ENCODE peak calls at places on chromosomes 5 and 9, in eight cellular contexts. C is ovary, G is transverse colon, Z is K562, F is A549, S is HepG2, N is stomach, Q is SK-N-SH. W is an unnamed sample. For H3K9me3, the result is how much of the 10 kb centered on the place peaks cover.

GRCh38 chr5:154369682-154370081 is 76.1 kb upstream of the SAP30L start:
- DNase-seq in F (no peak), N (no peak), C (no peak), Z (peak), Q (no peak), G (no peak), S (no peak), W (no peak)

GRCh38 chr5:1106385-1107166 is 5.3 kb downstream of the SLC12A7 start:
- DNase-seq in Z (no peak), N (no peak), G (no peak), F (no peak), S (peak), Q (no peak), C (no peak), W (no peak)

GRCh38 chr9:133973791-133974630 is 18.1 kb downstream of the VAV2 start:
- DNase-seq in Z (no peak), F (no peak), G (peak), N (peak), S (peak), C (no peak), Q (peak), W (peak)

GRCh38 chr5:154368041-154368800 is 77.6 kb upstream of the SAP30L start:
- DNase-seq in S (peak), N (no peak), Q (peak), F (peak), Z (no peak), G (no peak), C (peak), W (peak)

GRCh38 chr5:143440448-143441102 is 37.1 kb upstream of the NR3C1 start:
- DNase-seq in G (no peak), S (no peak), F (no peak), C (no peak), Z (no peak), N (no peak), Q (peak), W (no peak)

GRCh38 chr5:78765756-78766411 is 117.3 kb upstream of the LHFPL2 start:
- DNase-seq in G (no peak), F (no peak), Q (no peak), C (no peak), S (no peak), Z (no peak), N (no peak), W (no peak)

GRCh38 chr9:4281676-4282075 is 18.2 kb downstream of the GLIS3 start:
- DNase-seq in F (no peak), G (no peak), Q (no peak), C (no peak), Z (no peak), N (no peak), S (no peak), W (no peak)

GRCh38 chr9:37707748-37708147 is 45.9 kb upstream of the TRMT10B start:
- DNase-seq in Q (no peak), S (no peak), F (no peak), G (no peak), Z (no peak), N (no peak), C (no peak), W (no peak)

GRCh38 chr9:81621785-81622243 is 67.5 kb downstream of the TLE1 start:
- DNase-seq in Q (no peak), F (no peak), N (no peak), G (no peak), S (no peak), Z (no peak), C (no peak), W (no peak)

GRCh38 chr5:150138551-150139265 is 16.9 kb downstream of the PDGFRB start:
- DNase-seq in Z (no peak), N (peak), C (peak), G (no peak), S (peak), Q (peak), F (no peak), W (no peak)

GRCh38 chr5:37717613-37718431 is 122.0 kb downstream of the GDNF start:
- DNase-seq in G (peak), Z (peak), S (peak), Q (peak), C (peak), N (peak), F (peak), W (peak)

GRCh38 chr5:88724201-88724600 is 158.8 kb downstream of the MEF2C start:
- DNase-seq in F (no peak), Q (no peak), N (no peak), S (no peak), Z (no peak), C (no peak), G (no peak), W (no peak)

GRCh38 chr9:92954078-92954861 is 6.9 kb downstream of the FGD3 start:
- DNase-seq in G (peak), N (peak), C (no peak), Z (no peak), Q (no peak), S (no peak), F (no peak), W (no peak)

GRCh38 chr9:135890190-135890861 is 17.0 kb downstream of the CAMSAP1 start:
- DNase-seq in C (no peak), N (peak), F (no peak), G (no peak), S (no peak), Z (no peak), Q (peak), W (no peak)

GRCh38 chr9:115691686-115692085 is 461.9 kb upstream of the PAPPA start:
- DNase-seq in S (no peak), G (no peak), Q (no peak), Z (no peak), N (no peak), C (no peak), F (no peak), W (no peak)

GRCh38 chr5:150064681-150065220 is 21.6 kb downstream of the CSF1R start:
- DNase-seq in G (no peak), Q (no peak), F (no peak), C (no peak), S (no peak), N (no peak), Z (no peak), W (peak)

GRCh38 chr5:21219255-21219654 is 1231.3 kb upstream of the CDH18 start:
- DNase-seq in Q (no peak), Z (no peak), C (no peak), G (no peak), F (no peak), S (no peak), N (no peak), W (no peak)

GRCh38 chr5:149878371-149878770 is 66.2 kb downstream of the PDE6A start:
- DNase-seq in G (peak), Z (no peak), N (no peak), C (no peak), F (no peak), Q (no peak), S (peak), W (no peak)

GRCh38 chr5:142530904-142531303 is 155.0 kb downstream of the FGF1 start:
- DNase-seq in S (no peak), C (no peak), Q (no peak), F (no peak), N (no peak), G (no peak), Z (no peak), W (no peak)

GRCh38 chr9:74838351-74838750 is 49.4 kb downstream of the TRPM6 start:
- DNase-seq in Z (no peak), N (no peak), S (no peak), Q (no peak), F (no peak), G (no peak), C (no peak), W (no peak)

GRCh38 chr9:22237497-22238363 is 208.9 kb upstream of the DMRTA1 start:
- DNase-seq in Q (no peak), G (no peak), F (peak), S (peak), Z (no peak), N (no peak), C (no peak), W (no peak)

GRCh38 chr5:176697929-176698520 is 50.7 kb downstream of the TSPAN17 start:
- DNase-seq in S (no peak), F (no peak), Z (no peak), N (no peak), C (no peak), Q (no peak), G (no peak), W (no peak)

GRCh38 chr5:173326501-173326960 is 1.7 kb downstream of the STC2 start:
- DNase-seq in Q (no peak), F (no peak), S (no peak), C (no peak), Z (peak), N (no peak), G (no peak), W (no peak)

GRCh38 chr9:113956901-113957777 is 81.0 kb downstream of the ZNF618 start:
- DNase-seq in S (no peak), N (no peak), G (no peak), Z (no peak), C (no peak), Q (no peak), F (peak), W (no peak)

GRCh38 chr9:131657031-131657377 is 82.9 kb downstream of the RAPGEF1 start:
- DNase-seq in C (no peak), Z (no peak), F (no peak), N (no peak), G (peak), S (no peak), Q (no peak), W (no peak)

GRCh38 chr9:69633716-69634115 is 38.5 kb downstream of the APBA1 start:
- DNase-seq in C (no peak), S (no peak), Q (no peak), G (no peak), Z (no peak), F (no peak), N (no peak), W (no peak)

GRCh38 chr5:159359408-159359807 is 29.1 kb upstream of the IL12B start:
- DNase-seq in N (no peak), C (no peak), G (no peak), Q (no peak), F (no peak), S (no peak), Z (no peak), W (no peak)

GRCh38 chr5:179268966-179269693 is 76.1 kb downstream of the ADAMTS2 start:
- DNase-seq in N (no peak), G (peak), Z (no peak), C (peak), F (no peak), Q (no peak), S (no peak), W (no peak)

GRCh38 chr5:44842491-44843282 is 33.9 kb downstream of the MRPS30 start:
- DNase-seq in F (no peak), G (no peak), Q (no peak), S (no peak), Z (no peak), N (no peak), C (no peak), W (no peak)

GRCh38 chr5:32443541-32444190 is 874 bp downstream of the ZFR start:
- DNase-seq in F (peak), N (no peak), G (peak), C (peak), S (no peak), Z (peak), Q (peak), W (no peak)

GRCh38 chr9:37031902-37032301 is 2.2 kb downstream of the PAX5 start:
- DNase-seq in C (no peak), S (no peak), Z (peak), F (no peak), Q (no peak), G (no peak), N (no peak), W (no peak)

GRCh38 chr5:141094481-141095262 is at the start of gene PCDHB2:
- DNase-seq in C (peak), G (no peak), Z (peak), Q (peak), S (peak), N (no peak), F (peak), W (no peak)

GRCh38 chr9:4299006-4299795 is 667 bp downstream of the GLIS3 start:
- DNase-seq in S (no peak), Z (no peak), C (peak), N (peak), F (peak), Q (peak), G (peak), W (peak)

GRCh38 chr5:101364469-101364868 is 461.4 kb upstream of the ST8SIA4 start:
- DNase-seq in N (no peak), Q (no peak), Z (no peak), S (no peak), G (no peak), F (no peak), C (no peak), W (no peak)

GRCh38 chr9:114072181-114073140 is 5.6 kb downstream of the AMBP start:
- DNase-seq in C (peak), Q (no peak), G (peak), S (no peak), N (peak), F (no peak), Z (no peak), W (peak)

GRCh38 chr9:95193067-95193466 is 124.4 kb downstream of the FANCC start:
- DNase-seq in F (no peak), Q (no peak), S (no peak), Z (no peak), G (no peak), C (no peak), N (no peak), W (no peak)

GRCh38 chr9:18811171-18811570 is 221.8 kb downstream of the SAXO1 start:
- DNase-seq in Q (no peak), C (no peak), F (no peak), Z (no peak), N (no peak), S (no peak), G (no peak), W (no peak)

DNA sequence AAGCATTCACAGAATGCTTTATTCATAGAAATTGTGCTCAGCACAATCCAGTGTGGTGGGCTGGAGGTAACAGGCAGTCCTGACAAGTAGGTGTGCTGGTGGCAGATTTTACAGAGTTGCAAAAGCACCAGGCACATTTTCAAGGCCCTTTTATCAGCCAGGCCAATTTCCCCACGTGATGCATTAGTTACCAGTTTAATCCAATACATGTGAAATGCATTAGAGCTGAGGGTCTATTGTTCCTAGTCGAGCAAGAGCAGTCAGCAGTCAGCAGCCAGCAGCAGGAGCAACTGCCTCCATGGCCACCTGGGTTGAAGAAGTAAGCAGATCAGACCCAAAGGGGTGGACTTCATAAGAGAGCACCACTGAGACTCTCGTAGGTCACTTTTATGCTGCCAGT is 76.7 kb downstream of the EPB41L4A start:
- DNase-seq in G (no peak), C (no peak), F (no peak), Z (no peak), Q (peak), S (no peak), N (no peak), W (no peak)
- H3K9me3 ChIP-seq in G (under half), C (under half), F (under half), Z (under half), Q (under half), S (under half), N (under half), W (under half)

GRCh38 chr9:128995791-128996190 is 32.3 kb downstream of the SH3GLB2 start:
- DNase-seq in F (no peak), S (no peak), G (no peak), N (no peak), Q (no peak), C (no peak), Z (no peak), W (peak)
- TF ChIP-seq EP300 in F (no peak), S (no peak), G (no peak), N (no peak), Q (no peak), C (no peak), Z (no peak), W (no peak)

GRCh38 chr9:2179557-2179956 is 164.4 kb downstream of the SMARCA2 start:
- DNase-seq in C (no peak), G (no peak), Q (no peak), F (no peak), Z (no peak), N (no peak), S (no peak), W (no peak)

GRCh38 chr9:2178034-2178734 is 163.0 kb downstream of the SMARCA2 start:
- DNase-seq in C (no peak), S (no peak), G (no peak), Q (no peak), Z (no peak), N (no peak), F (no peak), W (no peak)

GRCh38 chr9:2180171-2180570 is 165.0 kb downstream of the SMARCA2 start:
- DNase-seq in Z (no peak), G (no peak), S (no peak), C (no peak), Q (no peak), F (no peak), N (no peak), W (no peak)

GRCh38 chr9:2180704-2181103 is 165.6 kb downstream of the SMARCA2 start:
- DNase-seq in S (no peak), F (no peak), G (no peak), Q (no peak), Z (no peak), N (no peak), C (no peak), W (no peak)

DNA sequence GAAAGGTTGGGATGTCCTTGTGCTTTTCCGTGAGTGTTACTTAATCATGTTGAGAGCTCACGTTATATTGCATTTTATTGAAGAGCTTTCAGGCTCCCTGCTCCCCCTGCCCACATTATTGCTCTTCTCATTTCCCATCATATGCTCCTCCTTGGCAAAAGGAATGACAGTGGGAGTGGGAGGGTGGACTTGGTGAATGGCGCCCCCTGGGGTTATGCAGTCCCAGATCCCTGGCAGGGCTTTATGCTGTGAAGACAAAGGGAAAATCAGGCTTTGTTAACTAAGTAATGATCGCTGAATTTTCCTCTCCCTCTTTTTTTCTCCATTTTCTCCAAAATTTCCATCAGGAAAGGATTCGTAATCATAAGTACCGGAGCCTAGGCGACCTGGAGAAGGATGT is 166.6 kb downstream of the SMARCA2 start:
- DNase-seq in C (no peak), N (peak), Q (peak), S (no peak), G (peak), F (no peak), Z (peak), W (no peak)
- H3K9me3 ChIP-seq in C (under half), N (under half), Q (under half), S (under half), G (under half), F (under half), Z (under half), W (under half)

GRCh38 chr5:10353241-10354047 is at the start of gene MARCHF6:
- DNase-seq in Q (peak), F (peak), N (peak), Z (peak), S (peak), G (peak), C (peak), W (peak)
- TF ChIP-seq EP300 in Q (no peak), F (no peak), N (no peak), Z (peak), S (no peak), G (no peak), C (no peak), W (no peak)

GRCh38 chr9:96771124-96771523 is 6.8 kb downstream of the ZNF510 start:
- DNase-seq in S (no peak), C (no peak), G (no peak), Z (no peak), F (no peak), Q (no peak), N (no peak), W (no peak)
- H3K9me3 ChIP-seq in S (half or more), C (under half), G (half or more), Z (under half), F (half or more), Q (under half), N (under half), W (under half)